ENCODE peak calls at places on chromosome 9, in ten cellular contexts. X is pons; E is dermis microvascular lymphatic vessel endothelial cell; V is cardiac muscle cell; F is CD4-positive, CD25-positive, alpha-beta regulatory T cell; Z is posterior vena cava; C is B cell; S is NCI-H774; J is RCC 7860; N is left ventricle myocardium inferior. P is an unnamed sample.

GRCh38 chr9:127537014-127537413 is 75.1 kb upstream of the STXBP1 start:
- DNase-seq in X (no peak), E (no peak), V (no peak), F (no peak), Z (no peak), C (no peak), S (no peak), J (no peak), N (no peak), P (no peak)

GRCh38 chr9:78297672-78297961 is 692 bp downstream of the PSAT1 start:
- DNase-seq in X (peak), E (peak), V (peak), F (no peak), Z (no peak), C (no peak), S (no peak), J (peak), N (no peak), P (no peak)

GRCh38 chr9:134706522-134706921 is 64.9 kb downstream of the COL5A1 start:
- DNase-seq in X (no peak), E (no peak), V (no peak), F (no peak), Z (no peak), C (no peak), S (no peak), J (no peak), N (no peak), P (no peak)

GRCh38 chr9:4865685-4866084 is 72.9 kb downstream of the RCL1 start:
- DNase-seq in X (no peak), E (no peak), V (no peak), F (peak), Z (no peak), C (no peak), S (no peak), J (no peak), N (no peak), P (no peak)

GRCh38 chr9:79166005-79166404 is 405.8 kb upstream of the TLE4 start:
- DNase-seq in X (no peak), E (no peak), V (peak), F (no peak), Z (no peak), C (no peak), S (no peak), J (no peak), N (no peak), P (no peak)

GRCh38 chr9:137253717-137254623 is 1.2 kb upstream of the NELFB start:
- DNase-seq in X (no peak), E (no peak), V (no peak), F (no peak), Z (no peak), C (no peak), S (no peak), J (peak), N (no peak), P (no peak)

GRCh38 chr9:89635816-89636215 is 31.0 kb downstream of the GADD45G start:
- DNase-seq in X (no peak), E (no peak), V (peak), F (no peak), Z (no peak), C (no peak), S (peak), J (peak), N (no peak), P (no peak)

GRCh38 chr9:137866226-137867141 is 11.1 kb upstream of the CACNA1B start:
- DNase-seq in X (no peak), E (no peak), V (no peak), F (no peak), Z (no peak), C (no peak), S (no peak), J (no peak), N (no peak), P (no peak)

GRCh38 chr9:22037954-22038690 is 29.0 kb upstream of the CDKN2B start:
- DNase-seq in X (peak), E (peak), V (peak), F (peak), Z (no peak), C (peak), S (no peak), J (no peak), N (no peak), P (no peak)

GRCh38 chr9:134399435-134400056 is 73.3 kb downstream of the RXRA start:
- DNase-seq in X (no peak), E (peak), V (peak), F (peak), Z (no peak), C (no peak), S (no peak), J (peak), N (no peak), P (no peak)